ENCODE peak calls at places on chromosome 9, in nine cellular contexts. D, I, F, O, Z, E, V, J and T are unnamed samples.

GRCh38 chr9:98502311-98502975 is 206.3 kb downstream of the GABBR2 start:
- DNase-seq in E (no peak), Z (peak), J (no peak), F (no peak), D (no peak), V (no peak), I (no peak), O (no peak), T (no peak)

GRCh38 chr9:127778280-127779135 is at the start of gene SH2D3C:
- DNase-seq in E (no peak), Z (peak), V (no peak), J (no peak), D (peak), O (no peak), I (peak), F (no peak), T (peak)

GRCh38 chr9:87673446-87674109 is 52.3 kb upstream of the CTSL start:
- DNase-seq in E (no peak), Z (no peak), O (no peak), J (no peak), F (no peak), D (no peak), V (no peak), I (no peak), T (no peak)

GRCh38 chr9:92759446-92759845 is 5.2 kb downstream of the BICD2 start:
- DNase-seq in O (no peak), Z (no peak), J (no peak), D (no peak), I (no peak), V (no peak), E (no peak), F (no peak), T (no peak)

GRCh38 chr9:6938873-6939272 is 181.1 kb downstream of the KDM4C start:
- DNase-seq in F (no peak), I (no peak), D (no peak), V (no peak), E (no peak), J (no peak), O (no peak), Z (no peak), T (no peak)

GRCh38 chr9:95947118-95947517 is 71.6 kb downstream of the ERCC6L2 start:
- DNase-seq in I (no peak), D (no peak), V (no peak), E (no peak), J (peak), O (no peak), F (no peak), Z (no peak), T (no peak)

GRCh38 chr9:114271556-114272510 is 51.1 kb upstream of the ORM1 start:
- DNase-seq in O (no peak), D (peak), V (peak), F (no peak), E (no peak), Z (peak), J (peak), I (peak), T (no peak)

GRCh38 chr9:17509151-17509550 is 69.7 kb upstream of the SH3GL2 start:
- DNase-seq in E (no peak), Z (no peak), F (no peak), O (no peak), I (no peak), D (no peak), V (no peak), J (no peak), T (no peak)

GRCh38 chr9:120319452-120319851 is 260.5 kb downstream of the CDK5RAP2 start:
- DNase-seq in I (no peak), J (no peak), V (no peak), E (no peak), D (no peak), Z (no peak), F (no peak), O (no peak), T (no peak)

GRCh38 chr9:110814159-110814558 is 145.6 kb downstream of the MUSK start:
- DNase-seq in I (no peak), D (no peak), Z (no peak), E (no peak), O (peak), J (no peak), V (no peak), F (no peak), T (no peak)

GRCh38 chr9:111866976-111867375 is 29.6 kb upstream of the UGCG start:
- DNase-seq in O (peak), E (no peak), J (peak), F (no peak), D (no peak), V (no peak), I (no peak), Z (peak), T (no peak)

GRCh38 chr9:72589684-72590555 is 68.5 kb downstream of the TMC1 start:
- DNase-seq in V (no peak), J (no peak), F (no peak), D (no peak), Z (peak), O (no peak), I (no peak), E (no peak), T (no peak)

GRCh38 chr9:124342946-124343485 is 72.2 kb downstream of the PSMB7 start:
- DNase-seq in J (no peak), O (peak), Z (peak), E (no peak), V (peak), F (no peak), D (no peak), I (peak), T (no peak)

GRCh38 chr9:27485158-27485557 is 38.9 kb upstream of the IFNK start:
- DNase-seq in D (peak), F (no peak), V (no peak), O (no peak), I (no peak), Z (no peak), E (no peak), J (no peak), T (peak)

GRCh38 chr9:8456327-8456726 is 656.7 kb upstream of the DMAC1 start:
- DNase-seq in E (no peak), J (no peak), Z (peak), V (no peak), D (no peak), F (no peak), I (no peak), O (no peak), T (no peak)

GRCh38 chr9:75027187-75028107 is 646 bp downstream of the CARNMT1 start:
- DNase-seq in F (peak), I (peak), J (peak), V (peak), O (peak), Z (peak), D (peak), E (peak), T (peak)

GRCh38 chr9:98251554-98251953 is 3.9 kb downstream of the TBC1D2 start:
- DNase-seq in E (no peak), V (no peak), O (peak), Z (peak), F (no peak), D (no peak), J (peak), I (no peak), T (no peak)

GRCh38 chr9:86546712-86547111 is 192.5 kb upstream of the TUT7 start:
- DNase-seq in E (no peak), V (no peak), Z (no peak), O (no peak), D (no peak), I (no peak), J (no peak), F (no peak), T (no peak)

GRCh38 chr9:123642291-123643278 is 286.6 kb downstream of the CRB2 start:
- DNase-seq in V (peak), J (no peak), O (no peak), F (peak), I (peak), E (no peak), Z (peak), D (no peak), T (no peak)

GRCh38 chr9:32665101-32665500 is 29.6 kb upstream of the TAF1L start:
- DNase-seq in D (no peak), F (no peak), E (no peak), I (no peak), O (peak), J (no peak), Z (peak), V (no peak), T (no peak)

GRCh38 chr9:18906656-18907395 is 126.2 kb downstream of the SAXO1 start:
- DNase-seq in F (no peak), O (no peak), J (no peak), D (no peak), Z (peak), E (no peak), V (no peak), I (no peak), T (peak)

GRCh38 chr9:20831028-20831427 is 147.0 kb downstream of the FOCAD start:
- DNase-seq in D (no peak), I (no peak), V (no peak), Z (no peak), J (no peak), O (no peak), E (no peak), F (no peak), T (no peak)

GRCh38 chr9:127525426-127526188 is 74.3 kb downstream of the LRSAM1 start:
- DNase-seq in I (no peak), J (no peak), V (no peak), E (no peak), Z (peak), F (no peak), O (no peak), D (peak), T (peak)

GRCh38 chr9:105359899-105360298 is 87.9 kb upstream of the FSD1L start:
- DNase-seq in I (no peak), V (no peak), F (no peak), E (no peak), J (no peak), O (peak), D (no peak), Z (peak), T (peak)

DNA sequence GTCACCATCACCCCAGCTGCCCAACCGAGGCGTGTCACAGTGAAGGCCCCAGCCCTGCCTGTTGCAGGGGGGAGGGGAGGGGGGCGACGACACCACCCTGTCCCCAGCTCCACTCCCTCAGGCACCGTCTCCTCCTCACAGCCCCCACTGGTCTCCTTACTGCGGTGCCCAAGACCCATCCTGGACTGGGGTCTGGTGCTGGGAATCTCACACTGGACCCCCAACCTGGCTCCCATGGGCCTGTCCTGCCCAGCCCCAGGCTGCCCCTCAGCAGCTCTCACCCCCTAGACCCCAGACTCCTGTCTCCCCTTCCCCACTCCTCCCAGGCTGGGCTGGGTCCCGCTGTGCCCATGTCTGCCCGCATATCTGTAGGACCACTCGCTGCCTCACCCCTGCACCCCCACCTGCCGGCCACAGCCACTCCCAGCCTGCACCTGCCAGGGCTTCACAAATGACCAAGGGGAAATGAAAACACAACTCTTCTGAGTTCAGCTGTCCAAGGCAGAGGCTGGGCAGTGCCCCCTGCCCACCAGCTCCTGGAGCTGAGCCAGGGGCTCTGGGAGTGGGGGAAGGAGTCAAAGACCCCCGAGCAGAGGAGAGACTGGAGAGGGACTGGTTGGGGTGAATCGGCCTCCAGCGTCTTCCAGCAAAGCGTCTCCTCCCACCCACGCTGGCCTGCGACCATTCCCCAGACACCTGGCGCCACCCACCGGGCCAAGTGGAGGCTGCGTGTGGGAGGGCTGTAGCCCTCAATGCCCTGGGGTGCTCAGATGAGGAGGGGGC is 32.6 kb upstream of the EGFL7 start:
- DNase-seq in O (peak), F (peak), E (peak), Z (peak), I (peak), V (no peak), D (peak), J (peak), T (peak)
- TF ChIP-seq CTCF in O (peak), F (peak), E (peak), Z (peak), I (peak), V (peak), D (peak), J (peak), T (peak)

DNA sequence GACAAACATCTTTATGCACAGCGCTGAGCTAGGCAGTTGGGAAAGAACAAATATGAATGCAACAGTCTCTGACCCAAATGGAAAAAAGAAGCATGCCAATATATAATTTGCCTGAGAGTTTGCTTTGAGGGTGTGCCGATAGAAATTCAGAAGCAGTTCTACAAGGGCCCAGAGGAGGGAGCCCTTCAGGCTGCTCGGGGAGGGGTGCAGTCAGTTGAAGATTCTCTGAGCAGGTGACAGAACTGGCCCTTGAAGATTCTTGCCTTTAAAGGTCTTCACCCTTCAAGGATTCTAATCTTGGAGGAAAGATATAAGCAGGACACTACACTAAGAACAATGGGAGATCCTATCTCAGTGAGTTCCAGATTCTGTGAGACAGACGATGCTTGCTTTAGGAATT is 3.7 kb upstream of the PAPPA start:
- DNase-seq in O (no peak), D (peak), E (no peak), J (peak), I (no peak), Z (no peak), F (no peak), V (no peak), T (peak)
- TF ChIP-seq CTCF in O (peak), D (peak), E (peak), J (no peak), I (peak), Z (peak), F (peak), V (peak), T (peak)

DNA sequence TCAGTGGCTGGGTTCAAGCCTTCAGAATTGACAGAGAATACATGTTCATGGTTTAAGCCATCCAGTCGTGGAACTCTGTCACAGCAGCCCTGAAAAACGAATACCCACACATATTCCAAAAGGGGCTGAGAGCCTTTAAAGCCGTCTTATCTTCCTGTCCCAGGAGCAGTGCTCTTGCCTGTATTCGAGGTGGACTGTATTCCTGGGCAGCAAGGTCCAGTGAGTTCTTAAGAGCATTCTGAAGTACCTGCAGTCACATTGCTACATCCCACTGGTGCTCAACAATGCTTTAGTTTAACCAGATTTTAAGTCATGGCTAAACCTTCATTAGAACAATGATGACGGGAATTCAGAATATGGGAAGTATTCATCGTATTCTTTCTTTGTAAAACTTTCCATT is 380.7 kb upstream of the KLF4 start:
- DNase-seq in Z (no peak), I (no peak), J (no peak), O (no peak), V (no peak), D (no peak), F (no peak), E (no peak), T (no peak)
- TF ChIP-seq CTCF in Z (no peak), I (no peak), J (no peak), O (no peak), V (no peak), D (no peak), F (no peak), E (no peak), T (no peak)

DNA sequence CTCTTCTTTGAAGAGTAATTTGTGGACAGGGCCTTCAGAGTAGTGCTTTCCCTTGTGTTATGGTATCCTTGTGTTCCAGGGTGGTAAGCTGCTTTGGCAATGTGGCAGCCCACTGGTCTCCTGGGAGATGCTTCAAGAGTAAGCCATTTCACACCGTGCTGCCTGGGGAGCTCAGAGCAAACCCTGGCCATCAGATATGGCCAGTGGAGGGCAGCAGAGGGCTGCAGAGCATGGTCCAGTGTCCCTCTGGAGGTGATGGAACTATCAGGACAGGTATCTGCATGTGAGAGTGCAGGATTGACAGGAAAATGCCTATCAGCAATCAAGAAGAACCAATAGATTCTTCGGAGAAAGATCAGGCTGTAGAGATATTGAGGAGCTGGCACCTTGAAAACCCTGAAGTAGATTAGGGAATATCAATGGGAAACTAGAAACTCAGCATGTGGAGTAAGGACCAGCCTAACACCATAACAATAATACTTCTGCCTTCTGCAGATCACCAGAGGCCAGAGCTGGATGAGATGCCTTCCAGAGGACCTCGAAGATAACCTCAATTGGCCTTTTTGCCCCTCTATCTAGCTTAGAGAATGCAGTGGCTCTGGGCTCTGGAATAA is 90.8 kb downstream of the PLPPR1 start:
- DNase-seq in E (peak), O (peak), J (peak), I (peak), D (peak), Z (peak), F (peak), V (no peak), T (peak)
- TF ChIP-seq CTCF in E (peak), O (peak), J (peak), I (peak), D (peak), Z (peak), F (peak), V (peak), T (peak)

DNA sequence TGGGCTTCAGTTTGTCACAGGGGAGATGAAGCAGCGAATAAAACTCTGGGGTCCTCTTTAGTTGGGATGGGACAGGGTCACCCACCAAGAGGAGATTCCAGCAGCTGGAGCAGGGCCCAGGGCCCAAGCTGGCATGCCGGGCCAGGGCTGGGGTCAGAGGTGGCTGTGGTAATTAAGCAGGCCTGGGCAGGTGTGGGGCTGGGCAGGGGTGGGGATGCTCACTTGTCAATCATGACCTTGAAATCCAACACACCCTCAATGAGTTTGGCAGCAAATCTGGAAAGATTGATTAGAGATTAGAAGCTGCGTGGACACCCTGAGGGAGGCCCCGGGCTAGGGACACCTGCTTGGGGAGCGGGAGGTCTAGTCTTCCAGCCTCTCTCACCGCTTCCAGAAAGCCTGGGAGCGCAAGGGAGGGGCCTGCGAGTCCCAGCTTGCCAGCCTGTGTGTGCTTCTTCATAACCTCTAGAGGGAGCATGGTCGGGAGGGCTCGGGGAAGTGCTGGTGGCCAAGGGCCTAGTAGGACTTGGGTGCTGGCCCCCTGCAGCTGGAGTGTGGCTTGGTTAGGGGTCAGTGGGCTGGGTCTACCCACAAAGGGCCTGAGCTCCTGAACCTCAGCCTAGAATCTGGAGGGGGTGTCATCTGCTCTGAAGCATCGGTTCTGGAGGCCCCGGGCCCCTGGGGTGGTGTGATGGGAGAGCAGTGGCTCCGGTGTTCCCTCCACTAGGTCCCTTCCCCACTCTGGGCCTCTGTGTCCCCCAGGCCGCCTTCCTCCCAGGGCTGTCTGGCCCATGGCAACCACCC is 7.6 kb downstream of the CRAT start:
- DNase-seq in Z (peak), J (peak), F (no peak), E (no peak), O (peak), I (peak), V (no peak), D (peak), T (peak)
- TF ChIP-seq CTCF in Z (peak), J (no peak), F (peak), E (peak), O (peak), I (peak), V (peak), D (peak), T (peak)